ENCODE peak calls at places on chromosomes 6 and 20, in four cellular contexts. V, X, Y and A are unnamed samples.

GRCh38 chr6:7381092-7381491 is 8.4 kb downstream of the CAGE1 start:
- DNase-seq in V (no peak), X (no peak), Y (no peak), A (no peak)

GRCh38 chr6:17156112-17156921 is 54.5 kb downstream of the STMND1 start:
- DNase-seq in V (peak), X (peak), Y (peak), A (no peak)

GRCh38 chr6:155188707-155189496 is 74.9 kb upstream of the CLDN20 start:
- DNase-seq in V (no peak), X (no peak), Y (peak), A (no peak)

GRCh38 chr20:31712112-31712553 is 10.5 kb downstream of the BCL2L1 start:
- DNase-seq in V (no peak), X (peak), Y (no peak), A (no peak)

GRCh38 chr20:61932711-61933480 is 132.8 kb downstream of the TAF4 start:
- DNase-seq in V (no peak), X (no peak), Y (no peak), A (no peak)

GRCh38 chr6:40894962-40895799 is 143.8 kb downstream of the UNC5CL start:
- DNase-seq in V (peak), X (no peak), Y (peak), A (no peak)

GRCh38 chr6:134003542-134003951 is 48.9 kb downstream of the SLC2A12 start:
- DNase-seq in V (no peak), X (no peak), Y (peak), A (no peak)

GRCh38 chr6:32940656-32941411 is at the start of gene HLA-DMB:
- DNase-seq in V (peak), X (no peak), Y (peak), A (no peak)

GRCh38 chr20:41255655-41256054 is 61.9 kb downstream of the ZHX3 start:
- DNase-seq in V (no peak), X (no peak), Y (no peak), A (no peak)

GRCh38 chr6:41652876-41653641 is 14.8 kb downstream of the MDFI start:
- DNase-seq in V (no peak), X (no peak), Y (peak), A (no peak)

GRCh38 chr20:7327815-7328214 is 560.3 kb downstream of the BMP2 start:
- DNase-seq in V (no peak), X (no peak), Y (no peak), A (no peak)

GRCh38 chr6:110484321-110484720 is 7.9 kb upstream of the SLC22A16 start:
- DNase-seq in V (no peak), X (no peak), Y (no peak), A (no peak)

GRCh38 chr6:131182991-131183425 is 47.7 kb downstream of the AKAP7 start:
- DNase-seq in V (no peak), X (no peak), Y (peak), A (no peak)

DNA sequence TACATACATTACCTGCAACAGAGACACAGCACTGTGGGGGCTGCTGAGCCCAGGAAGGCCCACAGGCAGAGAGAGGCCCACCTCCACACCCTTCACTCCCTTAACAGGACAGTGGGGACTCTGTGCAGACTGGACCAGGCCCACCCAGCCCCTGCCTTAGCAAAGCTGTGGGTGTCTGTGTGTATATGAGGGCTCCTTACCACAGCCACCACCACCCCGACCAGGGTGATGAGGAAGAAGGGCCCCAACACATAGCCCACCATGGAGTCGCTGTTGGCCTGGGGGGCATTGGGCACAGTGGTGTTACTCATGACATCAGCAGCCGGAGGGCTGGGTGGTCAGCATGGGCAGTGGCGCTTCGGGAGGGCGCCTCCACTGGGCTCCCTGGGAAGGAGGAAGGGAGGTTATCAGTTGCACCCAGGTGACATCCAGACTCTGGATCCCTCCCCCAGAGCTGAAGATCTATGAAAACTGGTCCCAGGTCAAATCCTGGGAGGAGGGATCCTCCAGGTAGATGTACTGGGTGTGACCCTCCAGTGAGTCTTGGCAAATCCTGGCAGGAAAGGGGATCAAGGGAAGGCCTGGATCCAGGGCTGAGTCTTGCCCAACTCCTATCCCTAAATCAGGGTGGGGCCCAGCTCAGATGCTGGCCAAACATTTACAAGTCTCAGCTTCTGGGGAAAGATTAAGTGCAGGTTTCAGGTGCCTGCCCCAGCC is 1.2 kb downstream of the SMIM29 start:
- DNase-seq in V (no peak), X (no peak), Y (no peak), A (no peak)
- TF ChIP-seq CTCF in V (no peak), X (no peak), Y (no peak), A (no peak)

DNA sequence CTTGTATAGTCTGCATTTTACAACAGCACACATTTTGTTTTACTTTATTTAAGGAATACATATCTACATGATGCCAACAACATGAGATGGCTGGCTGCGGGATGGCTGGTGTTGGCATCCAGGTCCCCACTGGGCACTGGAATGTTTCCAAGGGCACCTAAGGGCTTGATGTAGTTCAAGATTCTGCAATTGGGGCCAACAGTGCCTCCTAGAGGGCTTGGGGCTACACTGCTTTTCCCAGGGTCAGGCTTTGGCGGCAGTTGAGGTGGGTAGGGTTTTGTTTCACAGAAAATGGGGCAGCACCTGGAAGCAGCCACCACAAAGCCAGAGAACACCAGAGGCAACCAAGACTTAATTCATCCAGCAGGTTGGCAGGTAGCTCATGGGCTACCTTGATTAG is 202.2 kb upstream of the PRND start:
- DNase-seq in V (no peak), X (no peak), Y (no peak), A (no peak)
- TF ChIP-seq CTCF in V (peak), X (peak), Y (peak), A (no peak)

DNA sequence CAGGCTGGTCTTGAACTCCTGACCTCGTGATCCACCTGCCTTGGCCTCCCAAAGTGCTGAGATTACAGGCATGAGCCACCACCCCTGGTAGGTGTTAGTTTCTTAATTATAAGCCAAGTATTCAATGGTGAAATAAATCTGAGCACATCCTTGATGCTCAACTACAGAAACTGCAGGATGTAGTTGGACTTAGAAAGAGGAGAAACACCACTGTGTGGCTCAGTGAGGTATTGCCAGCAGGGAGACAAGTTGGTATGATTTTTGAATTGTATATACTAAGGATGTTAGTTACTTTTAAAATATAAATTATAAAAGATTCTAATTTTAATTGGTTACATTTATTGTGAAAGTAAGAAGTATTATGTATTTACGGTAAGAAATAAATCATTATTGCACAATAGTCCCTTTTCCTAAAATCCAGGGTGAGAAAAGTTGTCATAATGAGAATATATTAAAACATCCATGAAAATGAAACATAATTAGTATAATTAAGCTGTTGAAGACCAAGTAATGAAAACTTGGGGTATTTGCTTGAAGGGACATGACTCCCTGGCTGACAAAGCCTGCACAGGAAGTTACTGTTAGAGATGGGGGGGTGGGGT is 17.6 kb downstream of the SLC18B1 start:
- DNase-seq in V (no peak), X (no peak), Y (peak), A (no peak)
- TF ChIP-seq CTCF in V (peak), X (no peak), Y (peak), A (peak)

GRCh38 chr6:101572627-101573026 is 179.1 kb downstream of the GRIK2 start:
- DNase-seq in V (no peak), X (no peak), Y (no peak), A (no peak)
- TF ChIP-seq CTCF in V (no peak), X (no peak), Y (no peak), A (no peak)

GRCh38 chr20:33919653-33920052 is 74.1 kb upstream of the RALY start:
- DNase-seq in V (no peak), X (no peak), Y (no peak), A (no peak)

GRCh38 chr20:33917813-33918525 is 75.7 kb upstream of the RALY start:
- DNase-seq in V (no peak), X (no peak), Y (no peak), A (no peak)

GRCh38 chr20:33918662-33919061 is 75.0 kb upstream of the RALY start:
- DNase-seq in V (no peak), X (no peak), Y (no peak), A (no peak)

GRCh38 chr20:33914871-33915270 is 78.8 kb upstream of the RALY start:
- DNase-seq in V (peak), X (no peak), Y (peak), A (no peak)

GRCh38 chr20:33915726-33916331 is 77.9 kb upstream of the RALY start:
- DNase-seq in V (peak), X (no peak), Y (no peak), A (no peak)
- TF ChIP-seq CTCF in V (peak), X (peak), Y (peak), A (peak)